ENCODE peak calls at places on chromosome 11, in six cellular contexts. One of them, this sample, is unnamed.

GRCh38 chr11:69101100-69101791 is 52.5 kb downstream of the TPCN2 start:
- DNase-seq in tibial nerve: peak
- DNase-seq in IMR-90: peak
- DNase-seq in central memory CD8-positive, alpha-beta T cell: peak
- DNase-seq in cardiac fibroblast: peak
- DNase-seq in effector memory CD4-positive, alpha-beta T cell: peak
- DNase-seq in this sample: peak

GRCh38 chr11:118396097-118396501 is 5.3 kb upstream of the ATP5MG start:
- DNase-seq in tibial nerve: no peak
- DNase-seq in IMR-90: no peak
- DNase-seq in central memory CD8-positive, alpha-beta T cell: no peak
- DNase-seq in cardiac fibroblast: no peak
- DNase-seq in effector memory CD4-positive, alpha-beta T cell: no peak
- DNase-seq in this sample: no peak

GRCh38 chr11:120707098-120707497 is 195.6 kb downstream of the GRIK4 start:
- DNase-seq in tibial nerve: no peak
- DNase-seq in IMR-90: peak
- DNase-seq in central memory CD8-positive, alpha-beta T cell: no peak
- DNase-seq in cardiac fibroblast: no peak
- DNase-seq in effector memory CD4-positive, alpha-beta T cell: no peak
- DNase-seq in this sample: no peak

GRCh38 chr11:2961080-2961479 is 31.0 kb downstream of the NAP1L4 start:
- DNase-seq in tibial nerve: no peak
- DNase-seq in IMR-90: no peak
- DNase-seq in central memory CD8-positive, alpha-beta T cell: no peak
- DNase-seq in cardiac fibroblast: no peak
- DNase-seq in effector memory CD4-positive, alpha-beta T cell: no peak
- DNase-seq in this sample: no peak

GRCh38 chr11:18844753-18845367 is 53.3 kb upstream of the PTPN5 start:
- DNase-seq in tibial nerve: no peak
- DNase-seq in IMR-90: peak
- DNase-seq in central memory CD8-positive, alpha-beta T cell: no peak
- DNase-seq in cardiac fibroblast: peak
- DNase-seq in effector memory CD4-positive, alpha-beta T cell: no peak
- DNase-seq in this sample: no peak

GRCh38 chr11:123183391-123184099 is 11.5 kb downstream of the CLMP start:
- DNase-seq in tibial nerve: no peak
- DNase-seq in IMR-90: no peak
- DNase-seq in central memory CD8-positive, alpha-beta T cell: no peak
- DNase-seq in cardiac fibroblast: peak
- DNase-seq in effector memory CD4-positive, alpha-beta T cell: no peak
- DNase-seq in this sample: no peak

GRCh38 chr11:12224537-12224893 is 114.1 kb downstream of the MICAL2 start:
- DNase-seq in tibial nerve: peak
- DNase-seq in IMR-90: peak
- DNase-seq in central memory CD8-positive, alpha-beta T cell: peak
- DNase-seq in cardiac fibroblast: peak
- DNase-seq in effector memory CD4-positive, alpha-beta T cell: peak
- DNase-seq in this sample: peak

GRCh38 chr11:64220271-64220670 is 5.7 kb downstream of the TRPT1 start:
- DNase-seq in tibial nerve: no peak
- DNase-seq in IMR-90: no peak
- DNase-seq in central memory CD8-positive, alpha-beta T cell: no peak
- DNase-seq in cardiac fibroblast: no peak
- DNase-seq in effector memory CD4-positive, alpha-beta T cell: no peak
- DNase-seq in this sample: no peak

GRCh38 chr11:133082851-133083488 is 449.3 kb downstream of the OPCML start:
- DNase-seq in tibial nerve: no peak
- DNase-seq in IMR-90: peak
- DNase-seq in central memory CD8-positive, alpha-beta T cell: no peak
- DNase-seq in cardiac fibroblast: peak
- DNase-seq in effector memory CD4-positive, alpha-beta T cell: peak
- DNase-seq in this sample: no peak

GRCh38 chr11:25981998-25982397 is 349.9 kb upstream of the ANO3 start:
- DNase-seq in tibial nerve: no peak
- DNase-seq in IMR-90: peak
- DNase-seq in central memory CD8-positive, alpha-beta T cell: no peak
- DNase-seq in cardiac fibroblast: peak
- DNase-seq in effector memory CD4-positive, alpha-beta T cell: no peak
- DNase-seq in this sample: peak

GRCh38 chr11:10916674-10917073 is 58.8 kb upstream of the ZBED5 start:
- DNase-seq in tibial nerve: no peak
- DNase-seq in IMR-90: no peak
- DNase-seq in central memory CD8-positive, alpha-beta T cell: no peak
- DNase-seq in cardiac fibroblast: peak
- DNase-seq in effector memory CD4-positive, alpha-beta T cell: no peak
- DNase-seq in this sample: no peak

GRCh38 chr11:75246673-75247350 is 6.2 kb downstream of the TPBGL start:
- DNase-seq in tibial nerve: no peak
- DNase-seq in IMR-90: no peak
- DNase-seq in central memory CD8-positive, alpha-beta T cell: no peak
- DNase-seq in cardiac fibroblast: no peak
- DNase-seq in effector memory CD4-positive, alpha-beta T cell: no peak
- DNase-seq in this sample: no peak

GRCh38 chr11:60854140-60854846 is 1.5 kb downstream of the PTGDR2 start:
- DNase-seq in tibial nerve: no peak
- DNase-seq in IMR-90: no peak
- DNase-seq in central memory CD8-positive, alpha-beta T cell: no peak
- DNase-seq in cardiac fibroblast: no peak
- DNase-seq in effector memory CD4-positive, alpha-beta T cell: no peak
- DNase-seq in this sample: no peak

GRCh38 chr11:46414466-46414796 is 22.9 kb upstream of the CHRM4 start:
- DNase-seq in tibial nerve: no peak
- DNase-seq in IMR-90: no peak
- DNase-seq in central memory CD8-positive, alpha-beta T cell: no peak
- DNase-seq in cardiac fibroblast: no peak
- DNase-seq in effector memory CD4-positive, alpha-beta T cell: no peak
- DNase-seq in this sample: no peak

GRCh38 chr11:126701555-126701897 is 299.0 kb downstream of the KIRREL3 start:
- DNase-seq in tibial nerve: no peak
- DNase-seq in IMR-90: no peak
- DNase-seq in central memory CD8-positive, alpha-beta T cell: no peak
- DNase-seq in cardiac fibroblast: no peak
- DNase-seq in effector memory CD4-positive, alpha-beta T cell: no peak
- DNase-seq in this sample: no peak

GRCh38 chr11:120526241-120526640 is 14.7 kb downstream of the GRIK4 start:
- DNase-seq in tibial nerve: no peak
- DNase-seq in IMR-90: no peak
- DNase-seq in central memory CD8-positive, alpha-beta T cell: no peak
- DNase-seq in cardiac fibroblast: no peak
- DNase-seq in effector memory CD4-positive, alpha-beta T cell: no peak
- DNase-seq in this sample: no peak

GRCh38 chr11:82750643-82751139 is 17.0 kb upstream of the FAM181B start:
- DNase-seq in tibial nerve: no peak
- DNase-seq in IMR-90: no peak
- DNase-seq in central memory CD8-positive, alpha-beta T cell: no peak
- DNase-seq in cardiac fibroblast: no peak
- DNase-seq in effector memory CD4-positive, alpha-beta T cell: no peak
- DNase-seq in this sample: no peak

GRCh38 chr11:76293189-76293631 is 86.9 kb upstream of the WNT11 start:
- DNase-seq in tibial nerve: no peak
- DNase-seq in IMR-90: no peak
- DNase-seq in central memory CD8-positive, alpha-beta T cell: no peak
- DNase-seq in cardiac fibroblast: no peak
- DNase-seq in effector memory CD4-positive, alpha-beta T cell: no peak
- DNase-seq in this sample: no peak

GRCh38 chr11:2777871-2778629 is 78.3 kb upstream of the KCNQ1OT1 start:
- DNase-seq in tibial nerve: peak
- DNase-seq in IMR-90: no peak
- DNase-seq in central memory CD8-positive, alpha-beta T cell: no peak
- DNase-seq in cardiac fibroblast: no peak
- DNase-seq in effector memory CD4-positive, alpha-beta T cell: no peak
- DNase-seq in this sample: no peak

GRCh38 chr11:107040447-107041444 is 22.5 kb upstream of the GUCY1A2 start:
- DNase-seq in tibial nerve: no peak
- DNase-seq in IMR-90: peak
- DNase-seq in central memory CD8-positive, alpha-beta T cell: no peak
- DNase-seq in cardiac fibroblast: peak
- DNase-seq in effector memory CD4-positive, alpha-beta T cell: no peak
- DNase-seq in this sample: no peak

GRCh38 chr11:31106326-31106725 is 263.2 kb downstream of the DCDC1 start:
- DNase-seq in tibial nerve: no peak
- DNase-seq in IMR-90: no peak
- DNase-seq in central memory CD8-positive, alpha-beta T cell: no peak
- DNase-seq in cardiac fibroblast: no peak
- DNase-seq in effector memory CD4-positive, alpha-beta T cell: no peak
- DNase-seq in this sample: no peak

GRCh38 chr11:17263803-17264202 is 12.7 kb upstream of the NUCB2 start:
- DNase-seq in tibial nerve: no peak
- DNase-seq in IMR-90: peak
- DNase-seq in central memory CD8-positive, alpha-beta T cell: no peak
- DNase-seq in cardiac fibroblast: peak
- DNase-seq in effector memory CD4-positive, alpha-beta T cell: no peak
- DNase-seq in this sample: no peak

GRCh38 chr11:118076754-118077281 is at the start of gene TMPRSS4:
- DNase-seq in tibial nerve: no peak
- DNase-seq in IMR-90: no peak
- DNase-seq in central memory CD8-positive, alpha-beta T cell: no peak
- DNase-seq in cardiac fibroblast: no peak
- DNase-seq in effector memory CD4-positive, alpha-beta T cell: no peak
- DNase-seq in this sample: no peak

GRCh38 chr11:31964181-31964580 is 126.7 kb upstream of the RCN1 start:
- DNase-seq in tibial nerve: no peak
- DNase-seq in IMR-90: no peak
- DNase-seq in central memory CD8-positive, alpha-beta T cell: no peak
- DNase-seq in cardiac fibroblast: no peak
- DNase-seq in effector memory CD4-positive, alpha-beta T cell: no peak
- DNase-seq in this sample: no peak

GRCh38 chr11:1226981-1227550 is 4.2 kb downstream of the MUC5B start:
- DNase-seq in tibial nerve: no peak
- DNase-seq in IMR-90: peak
- DNase-seq in central memory CD8-positive, alpha-beta T cell: no peak
- DNase-seq in cardiac fibroblast: no peak
- DNase-seq in effector memory CD4-positive, alpha-beta T cell: no peak
- DNase-seq in this sample: no peak

GRCh38 chr11:129738242-129738641 is 77.4 kb upstream of the TMEM45B start:
- DNase-seq in tibial nerve: no peak
- DNase-seq in IMR-90: no peak
- DNase-seq in central memory CD8-positive, alpha-beta T cell: no peak
- DNase-seq in cardiac fibroblast: no peak
- DNase-seq in effector memory CD4-positive, alpha-beta T cell: no peak
- DNase-seq in this sample: no peak

GRCh38 chr11:20029193-20029592 is 131.1 kb downstream of the DBX1 start:
- DNase-seq in tibial nerve: no peak
- DNase-seq in IMR-90: no peak
- DNase-seq in central memory CD8-positive, alpha-beta T cell: no peak
- DNase-seq in cardiac fibroblast: no peak
- DNase-seq in effector memory CD4-positive, alpha-beta T cell: no peak
- DNase-seq in this sample: no peak

GRCh38 chr11:62146476-62147200 is 22.8 kb downstream of the INCENP start:
- DNase-seq in tibial nerve: no peak
- DNase-seq in IMR-90: no peak
- DNase-seq in central memory CD8-positive, alpha-beta T cell: no peak
- DNase-seq in cardiac fibroblast: no peak
- DNase-seq in effector memory CD4-positive, alpha-beta T cell: no peak
- DNase-seq in this sample: no peak

GRCh38 chr11:33772300-33772699 is 2.0 kb downstream of the FBXO3 start:
- DNase-seq in tibial nerve: no peak
- DNase-seq in IMR-90: peak
- DNase-seq in central memory CD8-positive, alpha-beta T cell: no peak
- DNase-seq in cardiac fibroblast: peak
- DNase-seq in effector memory CD4-positive, alpha-beta T cell: no peak
- DNase-seq in this sample: no peak

GRCh38 chr11:72326151-72326842 is 82.3 kb upstream of the PHOX2A start:
- DNase-seq in tibial nerve: no peak
- DNase-seq in IMR-90: peak
- DNase-seq in central memory CD8-positive, alpha-beta T cell: no peak
- DNase-seq in cardiac fibroblast: peak
- DNase-seq in effector memory CD4-positive, alpha-beta T cell: no peak
- DNase-seq in this sample: no peak

GRCh38 chr11:123231263-123231662 is 36.2 kb upstream of the CLMP start:
- DNase-seq in tibial nerve: no peak
- DNase-seq in IMR-90: peak
- DNase-seq in central memory CD8-positive, alpha-beta T cell: no peak
- DNase-seq in cardiac fibroblast: peak
- DNase-seq in effector memory CD4-positive, alpha-beta T cell: no peak
- DNase-seq in this sample: no peak

GRCh38 chr11:10438451-10438850 is 16.6 kb upstream of the AMPD3 start:
- DNase-seq in tibial nerve: no peak
- DNase-seq in IMR-90: peak
- DNase-seq in central memory CD8-positive, alpha-beta T cell: no peak
- DNase-seq in cardiac fibroblast: peak
- DNase-seq in effector memory CD4-positive, alpha-beta T cell: no peak
- DNase-seq in this sample: no peak

GRCh38 chr11:2574553-2575535 is 125.0 kb downstream of the KCNQ1OT1 start:
- DNase-seq in tibial nerve: peak
- DNase-seq in IMR-90: no peak
- DNase-seq in central memory CD8-positive, alpha-beta T cell: no peak
- DNase-seq in cardiac fibroblast: no peak
- DNase-seq in effector memory CD4-positive, alpha-beta T cell: no peak
- DNase-seq in this sample: no peak

GRCh38 chr11:11577246-11577855 is 44.5 kb downstream of the GALNT18 start:
- DNase-seq in tibial nerve: no peak
- DNase-seq in IMR-90: peak
- DNase-seq in central memory CD8-positive, alpha-beta T cell: no peak
- DNase-seq in cardiac fibroblast: peak
- DNase-seq in effector memory CD4-positive, alpha-beta T cell: no peak
- DNase-seq in this sample: no peak

GRCh38 chr11:87901366-87901765 is 273.9 kb downstream of the RAB38 start:
- DNase-seq in tibial nerve: no peak
- DNase-seq in IMR-90: no peak
- DNase-seq in central memory CD8-positive, alpha-beta T cell: no peak
- DNase-seq in cardiac fibroblast: no peak
- DNase-seq in effector memory CD4-positive, alpha-beta T cell: no peak
- DNase-seq in this sample: no peak